ENCODE peak calls at places on chromosome 15, in five cellular contexts. M is sigmoid colon, I is H9, Z is GM12878, W is progenitor cell of endocrine pancreas. T is an unnamed sample.

GRCh38 chr15:83651541-83651940 is 2.4 kb upstream of the ADAMTSL3 start:
- DNase-seq in W (no peak), Z (no peak), I (no peak), M (no peak), T (no peak)

GRCh38 chr15:66894986-66895780 is 170.2 kb upstream of the SMAD3 start:
- DNase-seq in W (no peak), Z (no peak), I (no peak), M (peak), T (no peak)

GRCh38 chr15:48721061-48721810 is 75.7 kb upstream of the FBN1 start:
- DNase-seq in I (no peak), W (no peak), M (peak), Z (no peak), T (no peak)

GRCh38 chr15:90449206-90449735 is 61.2 kb downstream of the IQGAP1 start:
- DNase-seq in I (no peak), W (no peak), Z (no peak), M (no peak), T (no peak)

GRCh38 chr15:64422697-64423096 is 35.1 kb downstream of the TRIP4 start:
- DNase-seq in Z (no peak), W (no peak), M (no peak), I (no peak), T (no peak)

GRCh38 chr15:84099181-84099580 is 136.4 kb upstream of the GOLGA6L4 start:
- DNase-seq in I (no peak), W (no peak), M (no peak), Z (peak), T (no peak)

GRCh38 chr15:69974321-69974720 is 123.4 kb downstream of the TLE3 start:
- DNase-seq in M (no peak), W (no peak), I (no peak), Z (no peak), T (no peak)

GRCh38 chr15:75117993-75118392 is 83.7 kb upstream of the C15orf39 start:
- DNase-seq in W (no peak), M (no peak), I (no peak), Z (no peak), T (no peak)

GRCh38 chr15:87752250-87752951 is 504.1 kb downstream of the NTRK3 start:
- DNase-seq in M (no peak), I (no peak), Z (no peak), W (no peak), T (no peak)

GRCh38 chr15:73716417-73716816 is 32.2 kb downstream of the CD276 start:
- DNase-seq in W (no peak), M (no peak), Z (no peak), I (no peak), T (no peak)

GRCh38 chr15:81254277-81255265 is 57.9 kb downstream of the IL16 start:
- DNase-seq in Z (no peak), M (no peak), W (no peak), I (no peak), T (no peak)

GRCh38 chr15:84789762-84790161 is 27.4 kb upstream of the ALPK3 start:
- DNase-seq in I (no peak), Z (peak), M (no peak), W (no peak), T (no peak)

GRCh38 chr15:49696441-49696840 is 75.6 kb downstream of the DTWD1 start:
- DNase-seq in M (no peak), I (no peak), Z (no peak), W (no peak), T (no peak)

GRCh38 chr15:84822774-84823579 is 5.8 kb downstream of the ALPK3 start:
- DNase-seq in W (no peak), M (peak), Z (no peak), I (no peak), T (no peak)

GRCh38 chr15:100783760-100784492 is 95.7 kb upstream of the ALDH1A3 start:
- DNase-seq in I (no peak), Z (no peak), W (peak), M (peak), T (no peak)

GRCh38 chr15:35305906-35306305 is 220.8 kb upstream of the NANOGP8 start:
- DNase-seq in M (no peak), W (no peak), I (no peak), Z (no peak), T (no peak)

GRCh38 chr15:51775967-51776816 is 24.8 kb downstream of the TMOD2 start:
- DNase-seq in M (no peak), Z (peak), I (peak), W (peak), T (peak)

GRCh38 chr15:74489518-74490338 is 28.8 kb upstream of the UBL7 start:
- DNase-seq in W (peak), M (no peak), I (peak), Z (peak), T (peak)

GRCh38 chr15:73796266-73796939 is 43.3 kb upstream of the INSYN1 start:
- DNase-seq in M (no peak), I (no peak), Z (no peak), W (no peak), T (no peak)

GRCh38 chr15:25905140-25905539 is 42.0 kb upstream of the ATP10A start:
- DNase-seq in I (no peak), M (peak), W (no peak), Z (no peak), T (no peak)

GRCh38 chr15:101206173-101206572 is 45.7 kb downstream of the CHSY1 start:
- DNase-seq in I (no peak), W (no peak), M (no peak), Z (no peak), T (no peak)

GRCh38 chr15:92294759-92295158 is 98.9 kb upstream of the ST8SIA2 start:
- DNase-seq in M (no peak), W (no peak), I (no peak), Z (no peak), T (no peak)

GRCh38 chr15:63764124-63764827 is 69.5 kb downstream of the HERC1 start:
- DNase-seq in M (no peak), I (peak), Z (no peak), W (no peak), T (no peak)

GRCh38 chr15:74845208-74845568 is 2.2 kb upstream of the ULK3 start:
- DNase-seq in W (no peak), I (no peak), M (no peak), Z (no peak), T (no peak)

GRCh38 chr15:63640146-63640545 is 43.0 kb downstream of the FBXL22 start:
- DNase-seq in M (no peak), Z (no peak), W (no peak), I (no peak), T (no peak)

GRCh38 chr15:98570119-98570518 is 78.2 kb upstream of the IGF1R start:
- DNase-seq in Z (no peak), W (no peak), I (no peak), M (no peak), T (no peak)

GRCh38 chr15:26662226-26662750 is 110.6 kb downstream of the GABRB3 start:
- DNase-seq in Z (no peak), M (no peak), I (no peak), W (no peak), T (no peak)

GRCh38 chr15:57477736-57478522 is 101.6 kb downstream of the CGNL1 start:
- DNase-seq in M (no peak), I (peak), W (peak), Z (peak), T (no peak)

GRCh38 chr15:83983634-83984458 is 251.7 kb upstream of the GOLGA6L4 start:
- DNase-seq in W (no peak), M (no peak), Z (no peak), I (no peak), T (peak)

GRCh38 chr15:33561407-33561806 is 250.6 kb downstream of the RYR3 start:
- DNase-seq in Z (no peak), W (no peak), M (no peak), I (no peak), T (no peak)

GRCh38 chr15:78313383-78313782 is 14.0 kb upstream of the SKIC8 start:
- DNase-seq in Z (no peak), M (peak), W (no peak), I (no peak), T (no peak)

GRCh38 chr15:78317145-78317836 is 17.9 kb upstream of the SKIC8 start:
- DNase-seq in I (no peak), Z (no peak), W (no peak), M (peak), T (no peak)

GRCh38 chr15:78314181-78314581 is 14.8 kb upstream of the SKIC8 start:
- DNase-seq in M (peak), Z (no peak), I (no peak), W (no peak), T (no peak)

GRCh38 chr15:78316211-78317077 is 17.0 kb upstream of the SKIC8 start:
- DNase-seq in M (peak), I (peak), Z (no peak), W (no peak), T (no peak)

DNA sequence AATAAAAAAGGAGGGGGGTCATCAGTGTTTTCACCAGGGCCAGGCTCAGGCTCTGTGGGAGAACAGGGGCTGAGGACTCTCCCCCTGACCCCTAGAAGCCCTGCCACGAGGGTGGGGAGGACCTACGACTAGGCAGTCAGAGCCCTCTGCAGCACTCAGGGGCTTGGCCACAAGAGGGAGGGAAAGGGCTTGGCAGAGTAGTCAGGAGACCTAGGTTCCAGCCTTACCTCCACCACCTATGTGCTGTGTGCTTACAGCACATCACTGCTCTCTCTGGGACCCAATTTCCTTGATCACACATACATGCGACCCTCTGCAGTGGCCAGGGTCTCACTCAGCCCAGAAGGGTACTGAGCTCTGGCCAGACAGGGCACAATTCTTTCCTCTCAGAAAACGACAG is 16.3 kb upstream of the SKIC8 start:
- DNase-seq in I (peak), M (peak), W (no peak), Z (no peak), T (no peak)
- TF ChIP-seq CTCF in I (peak), M (no peak), W (peak), Z (peak), T (peak)

DNA sequence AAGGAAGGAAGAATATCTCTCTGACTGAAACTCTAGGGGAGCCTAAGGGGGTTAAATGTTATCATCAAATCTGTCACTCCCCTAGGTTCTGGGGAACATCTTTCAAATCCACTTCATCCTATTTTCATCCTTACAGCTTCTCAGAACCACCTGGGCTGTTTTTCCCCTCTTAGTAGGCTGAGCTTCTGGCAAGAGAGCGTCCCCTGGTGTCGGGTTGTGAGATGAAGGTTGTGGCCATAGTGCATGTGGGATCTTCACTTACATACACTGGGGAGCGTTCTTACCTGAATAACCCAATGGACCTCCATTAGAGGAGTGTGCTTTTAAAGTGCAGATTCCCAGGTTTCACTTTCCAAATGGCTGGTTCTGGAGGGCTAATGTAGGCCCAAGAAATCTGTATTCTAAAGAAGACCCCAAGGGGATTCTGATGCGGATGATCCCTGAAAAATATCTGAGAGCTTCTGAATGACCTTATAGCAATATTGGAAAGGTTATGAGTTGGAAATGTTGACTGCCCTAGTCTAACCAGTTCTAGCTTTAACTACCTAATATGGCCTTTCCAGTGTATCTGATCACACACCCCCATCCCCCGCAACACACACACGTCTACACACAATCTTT is 663.7 kb downstream of the AGBL1 start:
- DNase-seq in I (peak), M (no peak), Z (no peak), W (peak), T (no peak)
- TF ChIP-seq CTCF in I (peak), M (no peak), Z (peak), W (peak), T (peak)

GRCh38 chr15:77030928-77031375 is 36.0 kb downstream of the PSTPIP1 start:
- DNase-seq in M (peak), Z (no peak), W (peak), I (peak), T (no peak)

GRCh38 chr15:77032647-77033416 is 37.9 kb downstream of the PSTPIP1 start:
- DNase-seq in Z (no peak), W (no peak), I (no peak), M (peak), T (no peak)

GRCh38 chr15:77030042-77030927 is 35.4 kb downstream of the PSTPIP1 start:
- DNase-seq in W (peak), I (peak), M (peak), Z (no peak), T (no peak)

GRCh38 chr15:77032052-77032646 is 37.2 kb downstream of the PSTPIP1 start:
- DNase-seq in M (peak), I (peak), W (peak), Z (no peak), T (no peak)

GRCh38 chr15:77031376-77032050 is 36.6 kb downstream of the PSTPIP1 start:
- DNase-seq in Z (no peak), M (peak), I (peak), W (peak), T (no peak)
- TF ChIP-seq CTCF in Z (peak), M (no peak), I (no peak), W (no peak), T (peak)

GRCh38 chr15:28017423-28017924 is 81.6 kb downstream of the OCA2 start:
- DNase-seq in I (no peak), W (no peak), M (no peak), Z (no peak), T (no peak)
- TF ChIP-seq CTCF in I (peak), W (peak), M (no peak), Z (no peak), T (no peak)

DNA sequence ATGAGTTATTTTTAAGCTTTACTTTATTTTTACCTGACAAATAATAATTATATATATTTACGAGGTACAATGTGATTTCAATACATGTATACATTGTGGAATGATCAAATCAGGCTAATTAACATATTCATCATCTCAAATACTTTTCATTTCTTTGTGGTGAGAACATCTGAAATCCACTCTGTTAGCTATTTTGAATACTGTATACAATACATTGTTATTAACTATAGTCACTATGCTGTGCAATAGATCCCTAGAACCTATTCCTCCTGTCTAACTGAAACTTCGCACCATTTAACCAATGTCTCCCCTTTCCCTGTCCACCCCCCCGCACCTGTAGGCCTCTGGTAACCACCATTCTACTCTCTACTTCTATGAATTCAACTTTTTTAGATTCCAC is 7.9 kb upstream of the SPPL2A start:
- DNase-seq in W (no peak), I (no peak), M (no peak), Z (no peak), T (no peak)
- TF ChIP-seq CTCF in W (no peak), I (no peak), M (no peak), Z (no peak), T (no peak)

GRCh38 chr15:40894689-40895308 is 549 bp downstream of the VPS18 start:
- DNase-seq in W (peak), Z (no peak), M (peak), I (peak), T (no peak)
- TF ChIP-seq CTCF in W (peak), Z (peak), M (peak), I (peak), T (peak)

T was measured in GM12864.